ENCODE peak calls at places on chromosomes 7 and 10, in five cellular contexts. C is fibroblast of the aortic adventitia; J is CD8-positive, alpha-beta T cell; H is naive thymus-derived CD4-positive, alpha-beta T cell; R is fibroblast of pulmonary artery. S is an unnamed sample.

GRCh38 chr10:103273026-103273425 is 3.9 kb upstream of the INA start:
- DNase-seq in C (peak), J (no peak), H (no peak), R (peak), S (no peak)

GRCh38 chr10:107813396-107813795 is 648.9 kb upstream of the SORCS1 start:
- DNase-seq in C (no peak), J (no peak), H (no peak), R (no peak), S (no peak)

GRCh38 chr7:39413866-39414668 is 152.1 kb upstream of the YAE1 start:
- DNase-seq in C (peak), J (peak), H (peak), R (peak), S (peak)

GRCh38 chr7:129134356-129134972 is 10.0 kb upstream of the TSPAN33 start:
- DNase-seq in C (no peak), J (no peak), H (no peak), R (no peak), S (no peak)

GRCh38 chr10:81496626-81497025 is 378.4 kb upstream of the NRG3 start:
- DNase-seq in C (no peak), J (no peak), H (no peak), R (no peak), S (no peak)

GRCh38 chr7:1745018-1745532 is 75.0 kb downstream of the ELFN1 start:
- DNase-seq in C (no peak), J (no peak), H (no peak), R (no peak), S (no peak)

GRCh38 chr10:21510218-21511070 is 15.0 kb downstream of the SKIDA1 start:
- DNase-seq in C (no peak), J (no peak), H (no peak), R (no peak), S (no peak)

GRCh38 chr10:26855186-26855585 is 5.6 kb downstream of the ABI1 start:
- DNase-seq in C (peak), J (no peak), H (no peak), R (peak), S (no peak)

GRCh38 chr10:30041394-30042105 is 17.8 kb downstream of the JCAD start:
- DNase-seq in C (no peak), J (no peak), H (no peak), R (peak), S (peak)

GRCh38 chr10:26215534-26215922 is 1.0 kb upstream of the GAD2 start:
- DNase-seq in C (no peak), J (no peak), H (no peak), R (no peak), S (no peak)

GRCh38 chr10:130571674-130572073 is 435.5 kb downstream of the GLRX3 start:
- DNase-seq in C (no peak), J (no peak), H (no peak), R (no peak), S (no peak)

GRCh38 chr10:128324058-128324457 is 197.8 kb upstream of the MKI67 start:
- DNase-seq in C (no peak), J (no peak), H (no peak), R (no peak), S (peak)

GRCh38 chr7:39741942-39742623 is 118.7 kb downstream of the RALA start:
- DNase-seq in C (peak), J (peak), H (peak), R (peak), S (peak)

GRCh38 chr10:69123747-69124557 is at the start of gene VPS26A:
- DNase-seq in C (peak), J (peak), H (peak), R (peak), S (peak)

GRCh38 chr10:70267161-70267933 is 16.5 kb downstream of the NPFFR1 start:
- DNase-seq in C (peak), J (no peak), H (no peak), R (peak), S (no peak)

GRCh38 chr7:133853706-133854276 is 273.3 kb upstream of the LRGUK start:
- DNase-seq in C (peak), J (no peak), H (peak), R (peak), S (peak)

GRCh38 chr7:75953431-75953830 is 38.5 kb downstream of the POR start:
- DNase-seq in C (no peak), J (no peak), H (no peak), R (no peak), S (no peak)
- H3K4me3 ChIP-seq in C (no peak), J (no peak), H (no peak), R (no peak), S (no peak)

GRCh38 chr10:133258066-133258817 is 18.4 kb downstream of the ADAM8 start:
- DNase-seq in C (no peak), J (peak), H (peak), R (no peak), S (no peak)
- H3K4me3 ChIP-seq in C (no peak), J (no peak), H (no peak), R (no peak), S (no peak)

GRCh38 chr7:11193131-11193867 is 219.6 kb downstream of the PHF14 start:
- DNase-seq in C (peak), J (no peak), H (no peak), R (peak), S (no peak)
- H3K4me3 ChIP-seq in C (peak), J (no peak), H (no peak), R (peak), S (no peak)

DNA sequence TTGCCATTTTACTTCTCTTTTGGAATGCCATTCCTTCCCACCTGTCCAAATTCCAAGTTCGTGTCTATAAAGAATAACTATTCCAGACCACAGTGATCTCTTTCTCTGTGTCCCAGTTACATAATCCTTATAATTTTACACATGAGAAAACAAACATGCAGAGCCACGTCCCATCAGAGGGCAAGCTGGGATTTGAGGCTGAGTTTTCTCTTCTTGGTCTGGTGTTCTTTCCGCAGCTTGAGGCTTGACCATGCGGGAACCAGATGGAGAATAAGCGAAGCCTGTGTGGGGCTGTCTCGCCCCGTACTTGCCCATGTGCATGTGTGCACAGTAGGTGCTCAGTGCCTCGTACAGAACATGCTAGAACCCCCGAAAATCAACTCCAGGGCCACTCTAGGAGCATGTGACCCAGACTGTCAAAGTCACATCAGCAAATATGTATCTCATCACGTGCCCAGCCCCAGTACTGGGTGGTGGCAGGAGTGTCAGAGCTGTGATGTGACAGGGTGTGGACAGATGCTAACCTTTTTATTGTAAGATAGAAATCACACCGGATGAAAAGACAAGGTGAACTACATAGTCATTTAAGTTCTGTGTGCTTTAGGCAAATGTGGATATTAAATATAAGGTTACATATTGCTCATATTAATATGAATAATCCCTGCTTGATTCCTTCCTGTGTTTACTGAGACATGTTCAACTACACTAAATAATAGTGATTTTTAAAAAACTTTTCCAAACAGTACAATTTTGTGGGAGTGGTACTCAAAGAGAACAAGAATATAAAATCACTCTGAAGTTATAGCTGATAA is 3.2 kb downstream of the INSIG1 start:
- DNase-seq in C (no peak), J (no peak), H (no peak), R (no peak), S (no peak)
- H3K4me3 ChIP-seq in C (peak), J (no peak), H (no peak), R (peak), S (no peak)

GRCh38 chr10:117545141-117546019 is 2.8 kb downstream of the EMX2 start:
- DNase-seq in C (no peak), J (no peak), H (no peak), R (no peak), S (no peak)
- H3K4me3 ChIP-seq in C (no peak), J (no peak), H (no peak), R (peak), S (no peak)

GRCh38 chr10:18650618-18651017 is 769 bp downstream of the NSUN6 start:
- DNase-seq in C (peak), J (no peak), H (no peak), R (no peak), S (no peak)

GRCh38 chr10:18651324-18652007 is at the start of gene NSUN6:
- DNase-seq in C (peak), J (peak), H (peak), R (peak), S (peak)

GRCh38 chr10:18647945-18648344 is 3.4 kb downstream of the NSUN6 start:
- DNase-seq in C (no peak), J (no peak), H (no peak), R (no peak), S (no peak)

GRCh38 chr10:18647151-18647550 is 4.2 kb downstream of the NSUN6 start:
- DNase-seq in C (no peak), J (no peak), H (no peak), R (no peak), S (no peak)

DNA sequence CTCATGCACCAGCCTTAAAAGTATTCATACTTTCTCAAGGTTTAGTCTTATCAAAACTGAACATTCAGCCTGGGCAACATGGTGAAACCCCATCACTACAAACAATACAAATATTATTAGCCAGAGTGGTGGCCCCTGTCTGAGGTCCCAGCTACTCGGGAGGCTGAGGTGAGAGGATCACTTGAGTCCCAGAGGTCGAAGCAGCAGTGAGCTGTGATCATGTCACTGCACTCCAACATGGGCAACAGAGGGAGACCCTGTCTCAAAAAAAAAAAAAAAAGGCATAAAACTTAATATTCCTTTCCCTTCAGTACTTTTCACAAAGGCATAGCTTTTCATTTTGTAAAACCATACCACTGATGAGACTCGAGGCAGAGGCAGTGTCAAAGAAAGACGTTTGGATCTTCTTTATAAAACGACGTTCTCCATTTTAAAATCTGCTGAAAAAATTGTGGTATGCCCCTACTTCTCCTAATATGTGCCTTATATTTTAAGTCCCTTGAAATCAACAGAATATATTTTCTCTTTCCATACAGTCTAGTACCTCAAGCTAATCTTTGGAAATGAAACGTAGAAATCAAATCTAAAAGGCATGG is 1.9 kb downstream of the NSUN6 start:
- DNase-seq in C (no peak), J (no peak), H (no peak), R (no peak), S (no peak)
- H3K4me3 ChIP-seq in C (peak), J (no peak), H (no peak), R (peak), S (no peak)

GRCh38 chr7:69967699-69968450 is 369.6 kb downstream of the AUTS2 start:
- DNase-seq in C (no peak), J (no peak), H (no peak), R (peak), S (no peak)
- H3K4me3 ChIP-seq in C (no peak), J (no peak), H (no peak), R (no peak), S (no peak)

GRCh38 chr7:21544303-21544656 is 1.4 kb downstream of the DNAH11 start:
- DNase-seq in C (no peak), J (no peak), H (no peak), R (no peak), S (no peak)
- H3K4me3 ChIP-seq in C (no peak), J (no peak), H (no peak), R (no peak), S (no peak)